ENCODE peak calls at places on chromosomes 4 and X, in ten cellular contexts. W is ecto neural progenitor cell; R is tibial artery; I is ELR; H is neural crest cell; M is HFFc6; K is stimulated activated CD8-positive, alpha-beta memory T cell treated with anti-CD3 and anti-CD28 coated beads, Interleukin-15, amount 100 ng/mL, for 48 hours; P is aorta; X is colonic mucosa; Q is frontal cortex. O is an unnamed sample.

GRCh38 chr4:78459327-78459726 is 92.2 kb upstream of the ANXA3 start:
- DNase-seq in H (no peak), P (no peak), R (no peak), X (no peak), Q (no peak), K (no peak), W (no peak), M (no peak), I (no peak), O (no peak)

GRCh38 chrX:40201486-40201885 is 103.7 kb upstream of the BCOR start:
- DNase-seq in H (no peak), I (no peak), M (no peak), R (no peak), W (no peak), Q (no peak), X (no peak), P (no peak), K (no peak), O (no peak)

GRCh38 chrX:39144965-39145364 is 343.7 kb downstream of the MID1IP1 start:
- DNase-seq in M (no peak), W (no peak), P (no peak), X (no peak), K (no peak), Q (no peak), H (no peak), I (no peak), R (no peak), O (no peak)

GRCh38 chrX:153065389-153065788 is 6.9 kb upstream of the PNMA6A start:
- DNase-seq in R (no peak), Q (no peak), P (no peak), H (no peak), M (no peak), X (no peak), K (no peak), I (peak), W (no peak), O (no peak)

GRCh38 chr4:4343038-4343437 is 43.9 kb upstream of the NSG1 start:
- DNase-seq in X (no peak), P (peak), H (no peak), M (no peak), K (no peak), Q (no peak), W (no peak), R (no peak), I (no peak), O (no peak)

GRCh38 chr4:31366041-31366440 is 645.9 kb downstream of the PCDH7 start:
- DNase-seq in R (no peak), M (no peak), P (no peak), H (no peak), K (no peak), X (no peak), Q (no peak), W (no peak), I (peak), O (no peak)

GRCh38 chr4:84024405-84024804 is 474.7 kb downstream of the NKX6-1 start:
- DNase-seq in I (no peak), W (no peak), P (no peak), M (no peak), Q (no peak), X (no peak), H (no peak), K (no peak), R (no peak), O (no peak)

GRCh38 chrX:144006811-144007210 is 122.9 kb downstream of the UBE2NL start:
- DNase-seq in Q (no peak), K (no peak), W (no peak), I (peak), M (no peak), H (no peak), X (no peak), P (no peak), R (no peak), O (no peak)

GRCh38 chr4:40195182-40196177 is 1.4 kb upstream of the RHOH start:
- DNase-seq in I (no peak), Q (no peak), K (no peak), X (no peak), M (no peak), P (no peak), H (no peak), W (no peak), R (no peak), O (no peak)

GRCh38 chr4:25229804-25230203 is 4.0 kb upstream of the PI4K2B start:
- DNase-seq in K (no peak), W (no peak), R (no peak), M (no peak), X (no peak), H (no peak), I (no peak), Q (no peak), P (no peak), O (no peak)

GRCh38 chr4:112927544-112927943 is 121.9 kb upstream of the ANK2 start:
- DNase-seq in W (no peak), I (no peak), Q (no peak), H (no peak), X (no peak), P (no peak), K (no peak), R (no peak), M (no peak), O (no peak)

GRCh38 chr4:43234626-43235025 is 342.1 kb downstream of the GRXCR1 start:
- DNase-seq in X (no peak), M (no peak), Q (no peak), H (no peak), R (no peak), K (no peak), P (no peak), W (no peak), I (peak), O (no peak)

GRCh38 chrX:103376979-103377324 is 614 bp downstream of the BEX3 start:
- DNase-seq in X (peak), M (no peak), P (no peak), H (peak), Q (peak), R (no peak), K (no peak), I (peak), W (peak), O (peak)

GRCh38 chr4:156962551-156962974 is 9.0 kb downstream of the PDGFC start:
- DNase-seq in H (no peak), K (no peak), X (no peak), P (no peak), W (no peak), I (peak), M (peak), Q (no peak), R (no peak), O (no peak)

GRCh38 chrX:151030845-151031244 is 47.7 kb downstream of the HMGB3 start:
- DNase-seq in P (no peak), X (no peak), K (no peak), R (no peak), I (no peak), M (no peak), W (no peak), Q (no peak), H (no peak), O (no peak)

GRCh38 chrX:46873746-46874145 is 36.9 kb downstream of the RP2 start:
- DNase-seq in R (no peak), W (no peak), H (no peak), P (no peak), X (no peak), K (no peak), Q (no peak), I (peak), M (no peak), O (peak)

GRCh38 chr4:156558365-156559025 is 413.1 kb downstream of the PDGFC start:
- DNase-seq in H (no peak), W (no peak), P (peak), R (peak), K (no peak), M (no peak), X (no peak), Q (no peak), I (no peak), O (no peak)

GRCh38 chr4:17763931-17764330 is 17.5 kb downstream of the FAM184B start:
- DNase-seq in Q (no peak), M (no peak), P (no peak), X (no peak), R (no peak), K (no peak), H (no peak), I (no peak), W (no peak), O (no peak)

GRCh38 chrX:80765226-80765625 is 44.5 kb downstream of the BRWD3 start:
- DNase-seq in H (no peak), M (peak), X (no peak), K (no peak), W (no peak), I (peak), P (no peak), R (no peak), Q (no peak), O (peak)